ENCODE peak calls at places on chromosomes 16 and 17, in four cellular contexts. A is IMR-90, G is A549, B is sigmoid colon. N is an unnamed sample. For H3K9me3, the result is how much of the 10 kb centered on the place peaks cover.

GRCh38 chr17:65533855-65534457 is 27.5 kb downstream of the AXIN2 start:
- DNase-seq in A (no peak), G (no peak), B (no peak), N (no peak)

GRCh38 chr17:58331815-58332719 is 3.5 kb upstream of the TSPOAP1 start:
- DNase-seq in A (no peak), G (no peak), B (no peak), N (no peak)

GRCh38 chr16:4052096-4052495 is 64.1 kb downstream of the ADCY9 start:
- DNase-seq in A (no peak), G (no peak), B (peak), N (no peak)

GRCh38 chr16:24018485-24018884 is 182.7 kb downstream of the PRKCB start:
- DNase-seq in A (no peak), G (no peak), B (no peak), N (no peak)

GRCh38 chr17:36921131-36921851 is 16.0 kb upstream of the LHX1 start:
- DNase-seq in A (peak), G (peak), B (no peak), N (no peak)

GRCh38 chr17:14095202-14095601 is 25.9 kb downstream of the COX10 start:
- DNase-seq in A (no peak), G (no peak), B (no peak), N (no peak)

GRCh38 chr17:50426814-50427787 is 1.1 kb downstream of the ACSF2 start:
- DNase-seq in A (peak), G (peak), B (peak), N (no peak)

GRCh38 chr17:67628580-67629013 is 89.1 kb upstream of the NOL11 start:
- DNase-seq in A (no peak), G (peak), B (no peak), N (no peak)

GRCh38 chr17:6812295-6812694 is 19.2 kb downstream of the TEKT1 start:
- DNase-seq in A (no peak), G (no peak), B (no peak), N (no peak)

GRCh38 chr17:64084086-64084939 is 45.6 kb downstream of the ERN1 start:
- DNase-seq in A (peak), G (peak), B (no peak), N (no peak)

GRCh38 chr16:15803608-15804007 is 53.2 kb downstream of the MYH11 start:
- DNase-seq in A (no peak), G (no peak), B (peak), N (no peak)

GRCh38 chr17:48143629-48144028 is 36.1 kb downstream of the SNX11 start:
- DNase-seq in A (no peak), G (no peak), B (no peak), N (no peak)

GRCh38 chr16:50680907-50681885 is at the start of gene SNX20:
- DNase-seq in A (no peak), G (no peak), B (no peak), N (no peak)

GRCh38 chr17:57880086-57880456 is 30.2 kb upstream of the MRPS23 start:
- DNase-seq in A (no peak), G (no peak), B (no peak), N (no peak)

GRCh38 chr16:79658301-79659001 is 57.9 kb upstream of the MAF start:
- DNase-seq in A (peak), G (peak), B (no peak), N (peak)
- H3K27ac ChIP-seq in A (no peak), G (no peak), B (no peak), N (no peak)

GRCh38 chr16:89701425-89702406 is at the start of gene SPATA2L:
- DNase-seq in A (peak), G (peak), B (peak), N (no peak)
- TF ChIP-seq CTCF in A (peak), G (no peak), B (no peak), N (no peak)

GRCh38 chr17:22272363-22273146 is 580.2 kb downstream of the KCNJ18 start:
- DNase-seq in A (no peak), G (no peak), B (no peak), N (no peak)

GRCh38 chr17:22273308-22273707 is 581.0 kb downstream of the KCNJ18 start:
- DNase-seq in A (no peak), G (no peak), B (no peak), N (no peak)

GRCh38 chr17:22268214-22268911 is 576.0 kb downstream of the KCNJ18 start:
- DNase-seq in A (no peak), G (no peak), B (no peak), N (no peak)

GRCh38 chr17:22268912-22269220 is 576.5 kb downstream of the KCNJ18 start:
- DNase-seq in A (no peak), G (no peak), B (no peak), N (no peak)

GRCh38 chr17:22270381-22270780 is 578.1 kb downstream of the KCNJ18 start:
- DNase-seq in A (no peak), G (no peak), B (no peak), N (no peak)
- H3K9me3 ChIP-seq in A (under half), G (under half), B (under half), N (half or more)

DNA sequence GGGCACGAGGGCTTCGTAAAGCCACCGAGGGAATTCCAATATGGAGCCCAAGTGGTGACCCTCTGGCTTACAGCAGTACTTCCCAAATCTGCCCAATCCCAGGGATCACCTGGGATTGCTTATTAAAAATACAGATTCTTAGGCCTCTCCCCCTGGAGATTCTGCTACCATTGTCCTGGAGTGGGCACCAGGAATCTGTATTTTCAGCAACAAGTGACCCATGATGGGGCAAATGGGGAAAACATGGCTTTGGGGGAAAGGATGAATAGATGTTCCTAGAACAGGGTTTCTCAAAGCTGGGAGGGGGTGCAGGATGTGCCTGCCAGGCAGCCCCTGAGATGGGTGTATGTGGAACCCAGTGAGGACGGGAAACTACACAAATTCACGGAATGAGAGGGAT is 40.6 kb downstream of the EMP2 start:
- DNase-seq in A (no peak), G (no peak), B (no peak), N (no peak)
- H3K27ac ChIP-seq in A (no peak), G (no peak), B (no peak), N (no peak)

DNA sequence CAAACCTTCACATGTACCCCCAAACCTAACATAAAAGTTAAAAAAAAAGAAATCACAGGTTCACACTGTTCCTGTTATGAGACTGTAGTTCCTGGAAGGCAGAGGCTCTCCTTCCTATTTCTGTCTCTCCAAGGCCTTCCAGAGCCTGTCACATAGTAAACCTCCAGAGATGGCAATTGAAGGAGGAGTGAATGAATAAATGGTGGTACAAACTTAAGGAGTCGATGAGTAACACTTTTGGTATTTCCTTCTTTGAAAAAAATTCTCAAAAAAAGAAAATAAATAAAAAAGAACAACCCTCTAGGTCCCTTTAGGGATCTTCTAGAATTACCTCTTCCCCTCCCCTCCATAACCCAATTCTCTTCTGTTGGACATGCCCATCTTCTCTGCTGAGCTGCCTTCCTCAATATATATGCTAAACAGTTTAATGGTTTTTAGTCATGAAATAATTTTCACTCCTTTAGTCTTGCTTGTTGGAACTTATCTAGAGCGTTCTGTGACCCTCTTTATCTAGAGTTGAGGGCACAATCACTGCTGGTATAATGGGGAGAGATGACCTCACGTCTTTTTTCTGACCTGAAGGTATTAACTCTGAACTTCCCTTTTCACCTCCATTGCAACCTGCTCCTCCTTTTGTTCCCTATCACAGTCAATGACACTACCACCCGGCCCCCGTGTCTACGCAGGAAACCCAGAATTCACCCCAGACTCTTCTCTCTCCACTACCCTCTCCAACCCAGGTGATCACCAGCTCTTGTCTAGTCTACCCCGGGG is 1.7 kb upstream of the TAF15 start:
- DNase-seq in A (peak), G (no peak), B (no peak), N (no peak)
- TF ChIP-seq CTCF in A (no peak), G (no peak), B (no peak), N (no peak)

DNA sequence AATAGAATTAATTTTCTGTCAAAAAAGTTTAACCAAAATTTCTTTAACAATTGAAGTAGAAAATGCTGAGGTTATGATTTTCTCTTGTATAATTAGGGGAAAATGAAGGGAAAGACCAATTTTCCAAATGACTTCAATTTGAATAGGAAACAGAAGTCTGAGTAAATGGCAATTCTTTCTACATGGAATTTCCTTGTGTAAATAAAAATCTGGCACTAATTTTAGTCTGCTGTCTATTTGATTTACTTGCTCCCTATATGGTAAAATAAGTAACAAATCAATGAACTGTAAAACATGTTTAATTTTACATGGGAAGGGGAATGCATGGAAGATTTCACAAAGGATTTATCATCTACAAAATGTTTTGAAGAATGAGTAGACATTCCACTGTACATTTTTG is 811.5 kb upstream of the GOT2 start:
- DNase-seq in A (no peak), G (no peak), B (no peak), N (no peak)
- H3K9me3 ChIP-seq in A (under half), G (under half), B (under half), N (under half)

DNA sequence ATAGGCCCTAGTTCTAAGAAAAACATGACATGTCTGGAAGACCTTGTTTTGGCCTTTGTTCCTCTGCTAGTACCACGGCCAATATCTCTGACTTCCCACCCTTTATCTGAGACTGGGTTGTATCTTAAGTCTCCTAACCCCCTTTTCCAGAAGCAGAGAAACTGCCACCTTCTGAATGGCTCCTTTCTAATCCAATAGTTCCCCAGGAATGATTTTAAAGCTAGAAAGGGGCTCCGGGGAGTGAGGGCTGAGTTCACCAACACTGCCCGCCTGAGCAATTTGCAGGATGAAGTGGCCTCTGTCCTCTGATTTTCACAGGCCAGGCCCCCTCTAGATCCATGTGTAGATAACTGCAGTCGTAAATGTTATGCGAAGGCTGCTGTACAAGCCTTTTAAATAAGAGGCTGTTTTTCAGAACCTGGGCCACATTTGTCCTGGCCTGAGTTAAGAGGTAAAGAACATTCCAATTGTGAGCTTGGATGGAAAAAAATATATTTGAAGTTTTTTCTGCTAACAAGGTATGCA is 116.8 kb upstream of the MAF start:
- DNase-seq in A (no peak), G (no peak), B (no peak), N (no peak)
- H3K27ac ChIP-seq in A (no peak), G (no peak), B (no peak), N (no peak)

DNA sequence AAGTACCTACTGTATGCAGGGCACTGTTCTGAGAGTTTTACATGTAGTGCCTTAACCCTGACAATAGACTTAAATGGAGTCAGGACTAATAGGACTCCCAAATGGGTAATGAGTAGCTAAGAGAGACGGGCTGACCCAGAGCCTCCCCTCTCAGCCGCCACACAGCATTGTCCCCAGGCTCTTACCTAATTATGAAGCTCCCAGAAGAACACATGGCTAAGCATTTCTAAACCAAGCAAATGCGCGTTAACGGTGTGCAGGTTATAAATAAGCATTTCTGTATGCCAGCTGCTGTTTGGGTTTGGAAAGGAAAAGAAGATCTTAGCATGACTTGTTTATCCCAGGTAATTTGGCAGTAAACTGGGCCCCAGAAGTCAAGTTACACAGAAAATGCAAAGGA is 14.3 kb downstream of the KATNIP start:
- DNase-seq in A (no peak), G (no peak), B (peak), N (no peak)
- TF ChIP-seq CTCF in A (no peak), G (no peak), B (no peak), N (no peak)

DNA sequence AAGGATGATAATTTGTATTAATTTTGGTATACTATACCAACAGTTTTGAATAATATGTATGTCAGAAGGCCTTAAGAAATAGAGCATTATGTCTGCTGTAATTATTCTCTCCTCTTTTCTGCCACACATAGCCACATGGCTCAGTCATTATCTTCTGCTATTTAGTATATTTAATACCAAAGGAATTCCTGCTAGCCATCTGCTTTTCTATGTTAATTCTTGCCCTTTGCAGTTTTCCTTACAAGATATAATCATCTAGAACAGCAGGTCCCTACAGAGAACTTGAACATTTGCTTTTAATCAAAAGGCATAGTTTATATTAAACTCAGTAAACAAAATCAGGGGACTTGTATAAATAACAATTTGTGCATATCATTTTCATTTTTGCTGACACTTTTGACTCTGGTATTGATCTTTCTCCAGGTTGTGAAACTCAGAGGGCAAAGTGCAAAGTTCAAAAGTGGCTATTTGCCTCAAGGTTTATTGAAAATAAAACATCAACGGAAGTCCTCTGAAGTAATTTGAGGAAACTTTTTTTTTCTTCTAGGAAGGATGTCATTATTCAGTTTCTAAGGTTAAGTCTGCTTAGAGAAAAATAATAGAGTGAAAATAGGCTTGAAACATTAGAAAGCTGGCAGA is 702.0 kb downstream of the KCNJ2 start:
- DNase-seq in A (no peak), G (no peak), B (no peak), N (no peak)
- H3K9me3 ChIP-seq in A (under half), G (under half), B (under half), N (under half)

N was measured in AG04450.